ENCODE peak calls at places on chromosomes 6 and 20, in seven cellular contexts. T is CD4-positive, CD25-positive, alpha-beta regulatory T cell; J is CD8-positive, alpha-beta T cell; S is cardiac fibroblast; I is HCT116; A is K562; V is CD8-positive, alpha-beta memory T cell. E is an unnamed sample.

GRCh38 chr20:48191200-48191599 is 405.9 kb upstream of the SULF2 start:
- DNase-seq in T (no peak), I (no peak), V (no peak), J (no peak), A (no peak), S (no peak), E (no peak)

GRCh38 chr6:87184762-87185250 is 29.4 kb downstream of the ZNF292 start:
- DNase-seq in S (no peak), V (no peak), I (no peak), T (no peak), A (no peak), J (no peak), E (no peak)

GRCh38 chr6:125953502-125953875 is 3.1 kb upstream of the HINT3 start:
- DNase-seq in I (no peak), V (no peak), S (no peak), A (no peak), T (no peak), J (no peak), E (peak)

GRCh38 chr6:48111575-48111974 is 578 bp upstream of the PTCHD4 start:
- DNase-seq in V (no peak), T (no peak), S (peak), A (no peak), I (no peak), J (no peak), E (no peak)

GRCh38 chr20:57999465-58000111 is 228.9 kb downstream of the ANKRD60 start:
- DNase-seq in T (no peak), S (no peak), J (no peak), V (no peak), I (no peak), A (no peak), E (peak)

GRCh38 chr20:5786930-5787826 is 37.0 kb downstream of the SHLD1 start:
- DNase-seq in V (no peak), S (peak), J (no peak), A (no peak), T (no peak), I (no peak), E (no peak)

GRCh38 chr6:116010400-116011095 is 50.1 kb downstream of the FRK start:
- DNase-seq in A (peak), S (peak), T (peak), J (peak), V (peak), I (peak), E (peak)

GRCh38 chr6:159203304-159204005 is 34.3 kb downstream of the FNDC1 start:
- DNase-seq in V (no peak), A (no peak), J (no peak), I (no peak), S (peak), T (no peak), E (no peak)

GRCh38 chr20:43972051-43972450 is 57.4 kb downstream of the TOX2 start:
- DNase-seq in S (no peak), V (no peak), A (no peak), I (no peak), T (no peak), J (no peak), E (no peak)

GRCh38 chr6:53986165-53986720 is 125.0 kb upstream of the MLIP start:
- DNase-seq in J (no peak), V (no peak), T (no peak), I (peak), S (peak), A (no peak), E (peak)

GRCh38 chr6:1497593-1498105 is 108.3 kb downstream of the FOXF2 start:
- DNase-seq in I (no peak), V (no peak), A (no peak), J (no peak), S (no peak), T (no peak), E (peak)

GRCh38 chr6:1773697-1774096 is 164.0 kb downstream of the FOXC1 start:
- DNase-seq in T (no peak), A (no peak), V (no peak), J (no peak), S (no peak), I (no peak), E (no peak)

GRCh38 chr20:3768342-3769130 is 983 bp upstream of the ADISSP start:
- DNase-seq in J (peak), S (peak), T (peak), A (peak), V (peak), I (peak), E (peak)

GRCh38 chr20:49344975-49345374 is 67.1 kb upstream of the ZNFX1 start:
- DNase-seq in V (no peak), A (no peak), I (no peak), J (no peak), S (peak), T (no peak), E (no peak)

GRCh38 chr6:31847276-31847978 is 15.2 kb downstream of the NEU1 start:
- DNase-seq in V (no peak), I (no peak), A (peak), S (no peak), J (no peak), T (no peak), E (no peak)

GRCh38 chr6:37495199-37495913 is 4.3 kb downstream of the CCDC167 start:
- DNase-seq in T (no peak), A (no peak), I (no peak), V (no peak), J (no peak), S (no peak), E (no peak)

GRCh38 chr6:169099411-169100202 is 154.0 kb downstream of the THBS2 start:
- DNase-seq in A (no peak), T (no peak), I (peak), V (no peak), J (no peak), S (peak), E (no peak)

GRCh38 chr6:71080151-71080550 is 123.3 kb upstream of the B3GAT2 start:
- DNase-seq in I (no peak), J (no peak), S (no peak), T (no peak), V (no peak), A (no peak), E (no peak)

GRCh38 chr6:11200356-11200755 is 32.1 kb downstream of the NEDD9 start:
- DNase-seq in V (no peak), S (peak), J (no peak), I (no peak), A (no peak), T (no peak), E (no peak)
- H3K4me3 ChIP-seq in V (no peak), S (no peak), J (no peak), I (no peak), A (no peak), T (no peak), E (no peak)

DNA sequence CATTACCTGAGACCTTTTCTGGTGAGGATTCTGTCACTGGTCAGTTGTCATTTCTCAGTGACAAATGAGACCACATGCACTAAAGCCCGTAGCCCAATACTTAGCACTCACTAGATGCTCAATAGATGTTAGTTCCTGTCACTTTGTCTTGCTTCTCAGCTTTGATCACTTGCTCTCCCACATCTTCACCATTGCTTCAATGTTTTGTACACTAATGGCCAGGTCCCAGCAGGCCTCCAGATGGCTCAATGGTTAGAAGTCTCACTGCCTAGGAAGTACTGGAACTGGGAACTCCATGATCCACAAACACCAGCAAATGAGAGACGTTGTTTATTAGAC is 502.8 kb upstream of the JARID2 start:
- DNase-seq in T (no peak), A (no peak), J (no peak), V (no peak), S (no peak), I (no peak), E (no peak)
- H3K4me3 ChIP-seq in T (no peak), A (no peak), J (no peak), V (no peak), S (no peak), I (peak), E (no peak)

GRCh38 chr20:35398660-35399144 is 13.1 kb downstream of the UQCC1 start:
- DNase-seq in I (no peak), A (no peak), T (no peak), J (no peak), S (peak), V (no peak), E (no peak)
- H3K4me3 ChIP-seq in I (no peak), A (no peak), T (no peak), J (no peak), S (no peak), V (no peak), E (no peak)

DNA sequence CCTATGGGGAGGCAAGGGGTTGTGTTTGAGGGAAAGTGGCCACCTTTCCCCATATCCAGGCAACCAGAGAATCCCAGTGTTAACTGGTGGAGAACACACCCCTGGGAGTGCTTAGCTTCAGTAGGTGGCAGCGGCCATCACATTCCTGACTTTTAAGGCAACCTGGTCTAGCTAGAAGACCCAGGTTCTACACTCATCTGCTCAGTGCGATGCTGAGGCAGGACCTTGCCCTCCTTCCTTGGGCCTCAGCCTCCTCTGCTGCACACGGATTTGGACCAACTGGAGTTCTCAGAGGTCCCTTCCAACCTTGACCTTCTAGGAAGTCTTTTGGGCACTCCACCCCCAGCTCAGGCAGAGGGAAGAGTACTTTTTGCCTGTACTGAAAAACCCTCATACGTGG is 3.0 kb downstream of the CCND3 start:
- DNase-seq in S (no peak), J (no peak), T (no peak), V (no peak), I (no peak), A (no peak), E (no peak)
- H3K4me3 ChIP-seq in S (no peak), J (peak), T (peak), V (peak), I (no peak), A (peak), E (no peak)

DNA sequence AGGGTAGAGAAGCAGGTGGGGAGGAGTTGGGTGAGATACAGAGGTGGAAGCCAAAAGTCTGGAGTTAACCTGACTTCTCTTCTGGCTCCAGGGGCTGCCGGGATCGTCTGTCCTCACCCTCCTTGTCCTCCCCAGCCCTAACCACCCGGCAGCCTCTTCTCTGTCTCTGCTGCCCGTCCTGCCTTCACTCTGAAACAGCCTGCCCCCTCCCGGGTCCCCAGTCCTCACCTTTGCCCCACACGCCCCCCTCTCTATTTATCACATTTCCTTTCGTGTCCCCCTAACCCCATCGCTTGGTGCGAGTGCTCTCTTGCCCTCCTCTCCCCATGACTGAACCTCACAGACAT is 5.7 kb downstream of the RING1 start:
- DNase-seq in V (no peak), J (no peak), I (no peak), S (no peak), A (no peak), T (no peak), E (peak)
- H3K4me3 ChIP-seq in V (no peak), J (peak), I (no peak), S (peak), A (no peak), T (no peak), E (peak)

GRCh38 chr20:45373353-45374100 is 4.6 kb downstream of the TP53TG5 start:
- DNase-seq in V (peak), T (peak), I (peak), S (peak), A (peak), J (peak), E (peak)

GRCh38 chr20:45372646-45373352 is 5.3 kb downstream of the TP53TG5 start:
- DNase-seq in T (no peak), A (no peak), S (no peak), J (no peak), I (no peak), V (no peak), E (peak)

GRCh38 chr20:45372241-45372640 is 5.9 kb downstream of the TP53TG5 start:
- DNase-seq in J (no peak), T (no peak), S (no peak), A (no peak), V (no peak), I (no peak), E (no peak)

GRCh38 chr20:45374966-45375365 is 3.2 kb downstream of the TP53TG5 start:
- DNase-seq in T (no peak), A (no peak), V (no peak), S (no peak), I (no peak), J (no peak), E (no peak)

DNA sequence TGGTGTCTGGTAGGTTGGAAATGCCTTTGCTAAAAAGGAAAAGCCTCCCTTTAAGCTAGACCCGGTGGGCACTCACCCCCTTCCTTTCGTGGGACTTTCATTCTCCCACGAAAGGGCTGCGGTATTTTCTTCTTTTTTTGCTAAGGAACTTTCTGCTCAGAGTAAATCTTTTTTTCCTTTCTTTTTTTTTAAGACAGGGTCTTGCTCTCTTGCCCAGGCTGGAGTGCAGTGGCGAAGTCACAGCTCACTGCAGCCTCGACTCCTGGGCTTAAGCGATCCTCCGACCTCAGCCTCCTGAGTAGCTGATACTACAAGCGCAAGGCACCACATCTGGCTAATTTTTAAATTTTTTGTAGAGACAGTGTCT is 4.0 kb downstream of the TP53TG5 start:
- DNase-seq in J (no peak), S (no peak), T (no peak), A (no peak), V (no peak), I (no peak), E (no peak)
- H3K4me3 ChIP-seq in J (peak), S (peak), T (peak), A (peak), V (no peak), I (no peak), E (no peak)

GRCh38 chr6:132614554-132614953 is 9.5 kb downstream of the TAAR2 start:
- DNase-seq in T (no peak), I (peak), A (no peak), J (no peak), S (peak), V (no peak), E (no peak)
- H3K4me3 ChIP-seq in T (peak), I (no peak), A (no peak), J (no peak), S (no peak), V (no peak), E (no peak)

E was measured in H7.